ENCODE peak calls at places on chromosomes 11 and 22, in ten cellular contexts. C is prostate gland, W is astrocyte of the spinal cord, Z is K562, L is AG09309, D is PC-9, F is right lobe of liver, A is body of pancreas, T is ovary, V is heart left ventricle. E is an unnamed sample.

GRCh38 chr11:125170001-125170405 is 5.5 kb downstream of the PKNOX2 start:
- DNase-seq in C (no peak), W (no peak), Z (no peak), L (no peak), D (no peak), F (no peak), A (peak; percentile 32), T (no peak), V (peak; percentile 56), E (no peak)

GRCh38 chr11:125300791-125301218 is 136.3 kb downstream of the PKNOX2 start:
- DNase-seq in C (peak; percentile 41), W (peak; percentile 74), Z (no peak), L (peak; percentile 40), D (peak; percentile 98), F (no peak), A (peak; percentile 30), T (no peak), V (no peak), E (no peak)

GRCh38 chr11:14386895-14387480 is 28.0 kb upstream of the RRAS2 start:
- DNase-seq in C (no peak), W (peak; percentile 78), Z (peak; percentile 30), L (peak; percentile 35), D (no peak), F (no peak), A (no peak), T (peak; percentile 25), V (peak; percentile 37), E (no peak)

GRCh38 chr22:22558972-22559603 is at the start of gene PRAME:
- DNase-seq in C (no peak), W (no peak), Z (peak; percentile 100), L (no peak), D (no peak), F (no peak), A (peak; percentile 54), T (peak; percentile 59), V (peak; percentile 46), E (peak; percentile 76)

GRCh38 chr11:14969922-14970323 is 2.2 kb downstream of the CALCA start:
- DNase-seq in C (no peak), W (no peak), Z (peak; percentile 67), L (no peak), D (no peak), F (peak; percentile 63), A (peak; percentile 62), T (no peak), V (peak; percentile 36), E (peak; percentile 48)

GRCh38 chr11:67301313-67301921 is 1.9 kb upstream of the SSH3 start:
- DNase-seq in C (no peak), W (no peak), Z (no peak), L (no peak), D (no peak), F (peak; percentile 57), A (no peak), T (peak; percentile 34), V (peak; percentile 24), E (no peak)

GRCh38 chr11:61298663-61299244 is 3.6 kb upstream of the VWCE start:
- DNase-seq in C (no peak), W (peak; percentile 23), Z (no peak), L (no peak), D (no peak), F (no peak), A (peak; percentile 28), T (no peak), V (no peak), E (no peak)

GRCh38 chr11:27213232-27213660 is 149.8 kb downstream of the CCDC34 start:
- DNase-seq in C (no peak), W (peak; percentile 92), Z (no peak), L (peak; percentile 85), D (peak; percentile 85), F (no peak), A (no peak), T (no peak), V (no peak), E (peak; percentile 38)

GRCh38 chr22:41501209-41501608 is 32.3 kb downstream of the ACO2 start:
- DNase-seq in C (no peak), W (no peak), Z (no peak), L (no peak), D (no peak), F (no peak), A (no peak), T (no peak), V (no peak), E (peak; percentile 63)

GRCh38 chr11:122085264-122085663 is 30.8 kb downstream of the BLID start:
- DNase-seq in C (no peak), W (peak; percentile 94), Z (no peak), L (peak; percentile 95), D (no peak), F (no peak), A (no peak), T (no peak), V (no peak), E (no peak)

GRCh38 chr11:132028380-132029240 is 658.2 kb downstream of the NTM start:
- DNase-seq in C (no peak), W (peak; percentile 63), Z (peak; percentile 11), L (no peak), D (no peak), F (no peak), A (peak; percentile 65), T (no peak), V (no peak), E (peak; percentile 62)

GRCh38 chr22:36644333-36644757 is 59.2 kb downstream of the CACNG2 start:
- DNase-seq in C (peak; percentile 15), W (peak; percentile 91), Z (peak; percentile 66), L (peak; percentile 77), D (peak; percentile 90), F (no peak), A (peak; percentile 61), T (no peak), V (no peak), E (peak; percentile 43)

GRCh38 chr11:67276821-67277230 is 10.6 kb downstream of the GRK2 start:
- DNase-seq in C (no peak), W (peak; percentile 29), Z (peak; percentile 85), L (no peak), D (no peak), F (no peak), A (peak; percentile 14), T (no peak), V (peak; percentile 67), E (peak; percentile 80)

GRCh38 chr11:65873280-65874156 is 918 bp upstream of the EFEMP2 start:
- DNase-seq in C (peak; percentile 94), W (peak; percentile 91), Z (peak; percentile 92), L (no peak), D (peak; percentile 74), F (peak; percentile 96), A (peak; percentile 98), T (peak; percentile 99), V (peak; percentile 96), E (peak; percentile 96)

GRCh38 chr11:2511421-2512369 is 66.9 kb downstream of the KCNQ1 start:
- DNase-seq in C (no peak), W (no peak), Z (no peak), L (no peak), D (no peak), F (peak; percentile 39), A (peak; percentile 3), T (peak; percentile 10), V (peak; percentile 63), E (no peak)
- H3K4me3 ChIP-seq in C (no peak overlapping the region), W (no peak overlapping the region), Z (no peak overlapping the region), L (no peak overlapping the region), D (no peak overlapping the region), F (no peak overlapping the region), A (no peak overlapping the region), T (no peak overlapping the region), V (no peak overlapping the region), E (no peak overlapping the region)

GRCh38 chr11:108734956-108735559 is 70.2 kb downstream of the DDX10 start:
- DNase-seq in C (no peak), W (peak; percentile 14), Z (peak; percentile 56), L (no peak), D (no peak), F (no peak), A (no peak), T (no peak), V (no peak), E (peak; percentile 60)
- TF ChIP-seq CTCF in C (no peak), W (peak; percentile 43), Z (peak; percentile 57), L (peak; percentile 25), D (peak; percentile 68), F (peak; percentile 54), A (peak; percentile 41), T (no peak), V (peak; percentile 44), E (peak; percentile 50)

GRCh38 chr11:118529584-118530175 is 1.3 kb upstream of the TMEM25 start:
- DNase-seq in C (no peak), W (no peak), Z (no peak), L (no peak), D (no peak), F (no peak), A (no peak), T (no peak), V (no peak), E (no peak)
- H3K4me3 ChIP-seq in C (no peak overlapping the region), W (peak overlapping the region; percentile 79), Z (peak overlapping the region; percentile 65), L (no peak overlapping the region), D (peak overlapping the region; percentile 77), F (peak overlapping the region; percentile 70), A (no peak overlapping the region), T (peak overlapping the region; percentile 73), V (peak overlapping the region; percentile 82), E (no peak overlapping the region)

DNA sequence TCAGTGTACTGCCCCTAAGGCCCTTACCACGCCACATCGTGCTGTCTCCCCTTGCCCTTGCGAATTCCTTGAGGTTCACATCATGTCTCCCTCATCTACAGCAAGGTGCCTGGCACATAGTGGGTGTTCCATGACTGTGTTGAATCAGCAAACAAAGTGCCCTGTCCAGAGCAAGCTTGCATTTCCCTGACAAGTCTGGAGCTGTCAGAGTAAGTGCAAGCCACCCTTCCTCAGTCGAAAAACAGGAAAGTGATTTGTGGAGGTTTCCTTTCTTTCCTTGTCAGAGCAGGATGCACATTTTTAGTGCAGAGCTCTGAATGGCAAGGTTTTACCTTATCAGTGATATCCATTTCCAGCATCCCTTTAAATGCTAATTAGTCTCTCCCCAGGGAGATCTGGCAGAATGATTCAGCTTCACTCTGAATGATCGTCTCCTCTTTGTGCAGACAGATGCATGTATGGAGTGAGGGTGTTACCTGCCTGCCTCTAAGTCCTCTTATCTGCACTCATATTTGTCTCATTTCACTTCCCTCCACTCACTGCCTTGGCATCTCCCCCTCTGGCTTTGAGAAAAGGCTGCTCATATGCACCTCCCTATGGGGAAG is 331.2 kb downstream of the TMEM135 start:
- DNase-seq in C (no peak), W (no peak), Z (no peak), L (no peak), D (no peak), F (no peak), A (no peak), T (no peak), V (no peak), E (no peak)
- TF ChIP-seq CTCF in C (no peak), W (no peak), Z (no peak), L (no peak), D (no peak), F (no peak), A (no peak), T (no peak), V (no peak), E (no peak)

DNA sequence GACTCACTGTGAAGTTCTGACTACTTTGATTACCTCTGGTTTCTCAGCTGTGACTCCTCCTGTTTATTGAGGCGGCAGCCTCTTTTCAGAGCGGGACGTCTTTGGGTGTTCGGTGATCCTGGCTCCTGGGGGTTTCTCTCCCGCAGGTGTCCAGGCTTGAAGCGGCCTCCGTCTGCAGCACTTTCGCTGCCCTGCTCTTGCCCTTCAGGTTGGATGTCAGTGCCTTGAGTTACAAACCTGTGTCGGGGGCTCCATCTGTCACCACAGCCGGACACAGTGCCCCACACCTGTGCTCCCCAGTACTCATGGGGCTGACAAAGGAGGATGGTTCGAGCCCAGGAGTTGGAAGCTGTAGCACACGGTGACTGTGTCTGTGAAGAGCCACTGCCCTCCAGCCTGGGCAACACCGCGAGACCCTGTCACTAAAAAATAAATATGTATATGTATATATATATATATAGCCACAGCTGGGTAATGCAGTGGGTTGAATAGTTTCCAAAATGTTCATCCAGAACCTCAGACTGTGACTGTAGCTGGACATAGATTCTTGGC is 104.1 kb downstream of the BRD1 start:
- DNase-seq in C (no peak), W (no peak), Z (no peak), L (no peak), D (no peak), F (no peak), A (no peak), T (no peak), V (no peak), E (no peak)
- H3K4me3 ChIP-seq in C (no peak overlapping the region), W (no peak overlapping the region), Z (no peak overlapping the region), L (no peak overlapping the region), D (no peak overlapping the region), F (no peak overlapping the region), A (no peak overlapping the region), T (no peak overlapping the region), V (no peak overlapping the region), E (no peak overlapping the region)